ENCODE peak calls at places on chromosome 16, in ten cellular contexts. C, F, V, E, X, T, H, D, Z and Y are unnamed samples.
A peak's percentile ranks its signal among the peaks of the same experiment; 100 is the strongest.

GRCh38 chr16:67499159-67499558 is 15.8 kb upstream of the AGRP start:
- DNase-seq in C (no peak), F (no peak), V (no peak), E (peak; percentile 19), X (no peak), T (peak; percentile 33), H (no peak), D (no peak), Z (peak; percentile 31), Y (peak; percentile 46)

GRCh38 chr16:4637501-4638166 is 13.0 kb downstream of the MGRN1 start:
- DNase-seq in C (peak; percentile 14), F (no peak), V (no peak), E (no peak), X (no peak), T (no peak), H (peak; percentile 25), D (no peak), Z (no peak), Y (peak; percentile 72)

GRCh38 chr16:19168173-19169080 is at the start of gene SYT17:
- DNase-seq in C (peak; percentile 55), F (peak; percentile 68), V (no peak), E (no peak), X (no peak), T (peak; percentile 19), H (no peak), D (no peak), Z (no peak), Y (peak; percentile 48)

GRCh38 chr16:79037429-79038373 is 562.8 kb downstream of the MAF start:
- DNase-seq in C (no peak), F (no peak), V (no peak), E (no peak), X (no peak), T (no peak), H (peak; percentile 29), D (no peak), Z (no peak), Y (no peak)

GRCh38 chr16:12637002-12637401 is 166.7 kb downstream of the CPPED1 start:
- DNase-seq in C (no peak), F (peak; percentile 73), V (no peak), E (no peak), X (no peak), T (no peak), H (no peak), D (no peak), Z (no peak), Y (no peak)

GRCh38 chr16:2205967-2206313 is 686 bp downstream of the MLST8 start:
- DNase-seq in C (no peak), F (peak; percentile 69), V (no peak), E (no peak), X (no peak), T (no peak), H (peak; percentile 55), D (no peak), Z (no peak), Y (no peak)

GRCh38 chr16:67395458-67396158 is 2.3 kb upstream of the TPPP3 start:
- DNase-seq in C (no peak), F (peak; percentile 67), V (no peak), E (peak; percentile 72), X (peak; percentile 30), T (no peak), H (no peak), D (peak; percentile 43), Z (peak; percentile 49), Y (peak; percentile 44)

GRCh38 chr16:30934827-30935557 is 11.6 kb downstream of the FBXL19 start:
- DNase-seq in C (peak; percentile 33), F (peak; percentile 74), V (no peak), E (peak; percentile 55), X (peak; percentile 52), T (no peak), H (no peak), D (peak; percentile 48), Z (peak; percentile 69), Y (peak; percentile 71)

GRCh38 chr16:17359778-17360177 is 111.0 kb downstream of the XYLT1 start:
- DNase-seq in C (no peak), F (no peak), V (no peak), E (peak; percentile 70), X (no peak), T (no peak), H (no peak), D (peak; percentile 79), Z (peak; percentile 38), Y (no peak)